ENCODE peak calls at places on chromosomes 4 and X, in five cellular contexts. One of them, this sample, is unnamed.

GRCh38 chrX:130100180-130100579 is 10.1 kb downstream of the ELF4 start:
- DNase-seq in A549: no peak
- DNase-seq in AG04450: no peak
- DNase-seq in body of pancreas: no peak
- DNase-seq in Peyer's patch: peak; percentile 74
- DNase-seq in this sample: peak; percentile 93

GRCh38 chrX:136162827-136163427 is 15.6 kb downstream of the FHL1 start:
- DNase-seq in A549: peak; percentile 59
- DNase-seq in AG04450: no peak
- DNase-seq in body of pancreas: peak; percentile 25
- DNase-seq in Peyer's patch: peak; percentile 72
- DNase-seq in this sample: no peak

GRCh38 chr4:159097785-159098184 is 5.1 kb upstream of the RAPGEF2 start:
- DNase-seq in A549: peak; percentile 3
- DNase-seq in AG04450: no peak
- DNase-seq in body of pancreas: no peak
- DNase-seq in Peyer's patch: no peak
- DNase-seq in this sample: no peak

GRCh38 chrX:13376857-13377441 is 57.1 kb upstream of the ATXN3L start:
- DNase-seq in A549: no peak
- DNase-seq in AG04450: peak; percentile 89
- DNase-seq in body of pancreas: no peak
- DNase-seq in Peyer's patch: no peak
- DNase-seq in this sample: peak; percentile 96

GRCh38 chrX:50403903-50404302 is 66.7 kb downstream of the DGKK start:
- DNase-seq in A549: no peak
- DNase-seq in AG04450: no peak
- DNase-seq in body of pancreas: no peak
- DNase-seq in Peyer's patch: no peak
- DNase-seq in this sample: no peak

GRCh38 chr4:73450398-73451004 is 14.5 kb downstream of the AFP start:
- DNase-seq in A549: peak; percentile 73
- DNase-seq in AG04450: peak; percentile 60
- DNase-seq in body of pancreas: peak; percentile 24
- DNase-seq in Peyer's patch: no peak
- DNase-seq in this sample: peak; percentile 72

GRCh38 chr4:162241857-162242256 is 78.1 kb upstream of the FSTL5 start:
- DNase-seq in A549: no peak
- DNase-seq in AG04450: no peak
- DNase-seq in body of pancreas: no peak
- DNase-seq in Peyer's patch: no peak
- DNase-seq in this sample: no peak

GRCh38 chr4:113446019-113446418 is 315.5 kb downstream of the CAMK2D start:
- DNase-seq in A549: peak; percentile 44
- DNase-seq in AG04450: no peak
- DNase-seq in body of pancreas: no peak
- DNase-seq in Peyer's patch: no peak
- DNase-seq in this sample: peak; percentile 87

GRCh38 chr4:121096174-121096573 is 23.8 kb upstream of the NDNF start:
- DNase-seq in A549: no peak
- DNase-seq in AG04450: no peak
- DNase-seq in body of pancreas: no peak
- DNase-seq in Peyer's patch: no peak
- DNase-seq in this sample: no peak

GRCh38 chr4:1251773-1252066 is 2.8 kb upstream of the CTBP1 start:
- DNase-seq in A549: no peak
- DNase-seq in AG04450: no peak
- DNase-seq in body of pancreas: no peak
- DNase-seq in Peyer's patch: no peak
- DNase-seq in this sample: no peak

GRCh38 chrX:40866878-40867277 is 131.5 kb upstream of the MED14 start:
- DNase-seq in A549: no peak
- DNase-seq in AG04450: no peak
- DNase-seq in body of pancreas: no peak
- DNase-seq in Peyer's patch: no peak
- DNase-seq in this sample: no peak

GRCh38 chr4:88818650-88819470 is 121.2 kb upstream of the NAP1L5 start:
- DNase-seq in A549: peak; percentile 66
- DNase-seq in AG04450: peak; percentile 20
- DNase-seq in body of pancreas: peak; percentile 59
- DNase-seq in Peyer's patch: peak; percentile 80
- DNase-seq in this sample: no peak

GRCh38 chr4:122865421-122865820 is 38.8 kb downstream of the FGF2 start:
- DNase-seq in A549: no peak
- DNase-seq in AG04450: no peak
- DNase-seq in body of pancreas: no peak
- DNase-seq in Peyer's patch: no peak
- DNase-seq in this sample: no peak

GRCh38 chr4:154328030-154328429 is 163.6 kb downstream of the DCHS2 start:
- DNase-seq in A549: no peak
- DNase-seq in AG04450: no peak
- DNase-seq in body of pancreas: no peak
- DNase-seq in Peyer's patch: no peak
- DNase-seq in this sample: no peak

GRCh38 chr4:11904117-11904535 is 475.4 kb upstream of the HS3ST1 start:
- DNase-seq in A549: peak; percentile 0
- DNase-seq in AG04450: no peak
- DNase-seq in body of pancreas: peak; percentile 15
- DNase-seq in Peyer's patch: peak; percentile 51
- DNase-seq in this sample: no peak

GRCh38 chr4:41169256-41169655 is 45.1 kb downstream of the APBB2 start:
- DNase-seq in A549: no peak
- DNase-seq in AG04450: no peak
- DNase-seq in body of pancreas: no peak
- DNase-seq in Peyer's patch: no peak
- DNase-seq in this sample: no peak

GRCh38 chrX:29728639-29729038 is 486.7 kb upstream of the MAGEB2 start:
- DNase-seq in A549: no peak
- DNase-seq in AG04450: peak; percentile 23
- DNase-seq in body of pancreas: no peak
- DNase-seq in Peyer's patch: no peak
- DNase-seq in this sample: no peak

GRCh38 chr4:107279729-107280128 is 243.6 kb upstream of the DKK2 start:
- DNase-seq in A549: peak; percentile 16
- DNase-seq in AG04450: no peak
- DNase-seq in body of pancreas: no peak
- DNase-seq in Peyer's patch: no peak
- DNase-seq in this sample: no peak

GRCh38 chrX:70262952-70263567 is 3.1 kb upstream of the P2RY4 start:
- DNase-seq in A549: peak; percentile 56
- DNase-seq in AG04450: no peak
- DNase-seq in body of pancreas: peak; percentile 11
- DNase-seq in Peyer's patch: peak; percentile 64
- DNase-seq in this sample: no peak

DNA sequence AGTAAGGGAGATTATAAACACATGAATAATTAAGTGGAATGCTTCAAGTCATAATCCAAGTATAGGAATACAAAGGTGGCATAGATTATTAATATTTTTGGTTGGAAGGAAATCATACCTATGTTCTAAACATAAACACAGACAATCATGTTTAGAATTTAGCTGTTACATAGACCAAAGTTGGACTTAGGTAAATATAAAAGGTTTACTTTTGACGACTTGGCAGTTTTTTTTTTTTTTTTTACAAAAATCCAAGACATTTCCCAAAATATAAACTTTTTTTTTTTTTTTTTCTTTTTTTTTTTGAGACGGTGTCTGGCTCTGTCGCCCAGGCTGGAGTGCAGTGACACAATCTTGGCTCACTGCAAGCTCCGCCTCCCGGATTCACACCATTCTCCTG is 3.5 kb upstream of the N4BP2 start:
- DNase-seq in A549: no peak
- DNase-seq in AG04450: no peak
- DNase-seq in body of pancreas: no peak
- DNase-seq in Peyer's patch: no peak
- DNase-seq in this sample: no peak
- H3K4me3 ChIP-seq in A549: no peak overlapping the region
- H3K4me3 ChIP-seq in AG04450: no peak overlapping the region
- H3K4me3 ChIP-seq in body of pancreas: no peak overlapping the region
- H3K4me3 ChIP-seq in Peyer's patch: no peak overlapping the region
- H3K4me3 ChIP-seq in this sample: no peak overlapping the region

GRCh38 chr4:169188204-169188603 is 82.6 kb downstream of the SH3RF1 start:
- DNase-seq in A549: no peak
- DNase-seq in AG04450: no peak
- DNase-seq in body of pancreas: no peak
- DNase-seq in Peyer's patch: no peak
- DNase-seq in this sample: no peak
- H3K4me3 ChIP-seq in A549: no peak overlapping the region
- H3K4me3 ChIP-seq in AG04450: no peak overlapping the region
- H3K4me3 ChIP-seq in body of pancreas: no peak overlapping the region
- H3K4me3 ChIP-seq in Peyer's patch: no peak overlapping the region
- H3K4me3 ChIP-seq in this sample: no peak overlapping the region

DNA sequence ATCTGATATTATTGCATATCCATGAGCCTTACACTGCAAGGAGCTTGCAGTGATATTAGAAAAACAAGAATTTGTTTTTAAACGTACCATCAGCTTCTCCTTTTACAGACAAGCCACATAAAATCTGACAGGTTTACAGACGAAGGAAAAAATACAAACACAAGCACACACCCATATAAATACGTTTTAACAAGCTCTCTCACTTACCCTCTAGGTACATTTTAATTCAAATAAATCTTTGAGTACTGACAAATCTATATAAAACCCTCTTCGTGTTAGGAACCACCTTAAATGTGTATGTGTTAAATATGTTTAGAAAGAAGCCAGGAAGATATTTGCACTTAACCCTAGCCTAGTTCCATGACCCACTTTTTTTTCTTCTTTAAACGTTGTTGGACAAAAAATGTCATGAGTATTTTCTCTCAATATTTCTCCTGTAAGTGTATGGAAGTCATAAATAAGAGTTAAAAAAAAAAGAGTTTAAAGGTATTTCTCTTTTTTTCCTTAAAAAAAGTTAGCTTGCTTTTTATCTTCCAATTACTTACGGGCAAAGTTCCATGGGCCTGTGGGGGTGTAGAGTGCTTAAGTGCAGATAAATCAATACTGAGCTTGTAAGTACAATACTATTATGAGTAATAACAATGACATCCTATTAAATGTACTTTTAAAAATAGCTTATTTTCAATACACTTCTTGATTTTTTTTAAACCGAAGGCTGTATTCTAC is 1.5 kb downstream of the ARAP2 start:
- DNase-seq in A549: no peak
- DNase-seq in AG04450: no peak
- DNase-seq in body of pancreas: peak; percentile 29
- DNase-seq in Peyer's patch: no peak
- DNase-seq in this sample: no peak
- H3K4me3 ChIP-seq in A549: no peak overlapping the region
- H3K4me3 ChIP-seq in AG04450: no peak overlapping the region
- H3K4me3 ChIP-seq in body of pancreas: peak overlapping the region; percentile 77
- H3K4me3 ChIP-seq in Peyer's patch: peak overlapping the region; percentile 95
- H3K4me3 ChIP-seq in this sample: no peak overlapping the region

DNA sequence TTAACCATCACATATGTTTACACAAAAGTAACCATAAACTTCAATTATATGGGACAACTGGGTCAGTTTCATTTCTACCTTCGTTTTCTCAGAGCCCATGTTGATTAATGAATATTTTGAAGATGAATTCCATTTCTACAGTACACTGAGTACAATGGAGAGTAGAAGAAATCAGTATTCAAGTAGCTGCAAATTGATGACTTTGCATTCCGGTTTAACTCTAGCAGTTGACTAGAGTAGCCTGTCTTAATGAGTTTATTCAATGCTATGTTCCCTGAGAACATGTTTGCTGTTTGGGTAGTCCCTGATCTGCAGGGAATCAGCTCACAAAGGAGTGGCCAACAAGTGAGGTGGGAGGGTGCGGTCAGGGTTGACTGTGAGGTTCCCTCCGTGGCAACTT is 168.3 kb downstream of the TRIML1 start:
- DNase-seq in A549: no peak
- DNase-seq in AG04450: no peak
- DNase-seq in body of pancreas: no peak
- DNase-seq in Peyer's patch: no peak
- DNase-seq in this sample: no peak
- H3K4me3 ChIP-seq in A549: no peak overlapping the region
- H3K4me3 ChIP-seq in AG04450: no peak overlapping the region
- H3K4me3 ChIP-seq in body of pancreas: no peak overlapping the region
- H3K4me3 ChIP-seq in Peyer's patch: no peak overlapping the region
- H3K4me3 ChIP-seq in this sample: no peak overlapping the region